ENCODE peak calls at places on chromosomes 5 and 9, in nine cellular contexts. One of them, this sample, is unnamed.

GRCh38 chr9:131282688-131283422 is 6.5 kb upstream of the FAM78A start:
- DNase-seq in EH: peak; percentile 45
- DNase-seq in caudate nucleus: no peak
- DNase-seq in stimulated activated CD4-positive, alpha-beta T cell treated with anti-CD3 and anti-CD28 coated beads, TNF-alpha, amount 100 ng/mL, for 48 hours: no peak
- DNase-seq in stimulated activated CD8-positive, alpha-beta memory T cell treated with anti-CD3 and anti-CD28 coated beads, Interleukin-12 subunit alpha, Interleukin-12 subunit beta, amount 100 ng/mL, for 1 hour: no peak
- DNase-seq in vagina: no peak
- DNase-seq in kidney: no peak
- DNase-seq in AG10803: no peak
- DNase-seq in RPMI7951: no peak
- DNase-seq in this sample: no peak

GRCh38 chr5:50595199-50595598 is 71.2 kb upstream of the PARP8 start:
- DNase-seq in stimulated activated CD4-positive, alpha-beta T cell treated with anti-CD3 and anti-CD28 coated beads, TNF-alpha, amount 100 ng/mL, for 48 hours: no peak
- DNase-seq in EH: peak; percentile 90
- DNase-seq in AG10803: peak; percentile 85
- DNase-seq in kidney: no peak
- DNase-seq in stimulated activated CD8-positive, alpha-beta memory T cell treated with anti-CD3 and anti-CD28 coated beads, Interleukin-12 subunit alpha, Interleukin-12 subunit beta, amount 100 ng/mL, for 1 hour: no peak
- DNase-seq in RPMI7951: peak; percentile 72
- DNase-seq in caudate nucleus: no peak
- DNase-seq in vagina: no peak
- DNase-seq in this sample: no peak

GRCh38 chr5:163105456-163105855 is 331.9 kb upstream of the CCNG1 start:
- DNase-seq in vagina: no peak
- DNase-seq in caudate nucleus: peak; percentile 24
- DNase-seq in stimulated activated CD8-positive, alpha-beta memory T cell treated with anti-CD3 and anti-CD28 coated beads, Interleukin-12 subunit alpha, Interleukin-12 subunit beta, amount 100 ng/mL, for 1 hour: no peak
- DNase-seq in EH: no peak
- DNase-seq in RPMI7951: no peak
- DNase-seq in AG10803: no peak
- DNase-seq in kidney: no peak
- DNase-seq in stimulated activated CD4-positive, alpha-beta T cell treated with anti-CD3 and anti-CD28 coated beads, TNF-alpha, amount 100 ng/mL, for 48 hours: no peak
- DNase-seq in this sample: no peak

GRCh38 chr5:191036-191948 is at the start of gene LRRC14B:
- DNase-seq in EH: no peak
- DNase-seq in caudate nucleus: peak; percentile 66
- DNase-seq in RPMI7951: peak; percentile 37
- DNase-seq in stimulated activated CD8-positive, alpha-beta memory T cell treated with anti-CD3 and anti-CD28 coated beads, Interleukin-12 subunit alpha, Interleukin-12 subunit beta, amount 100 ng/mL, for 1 hour: no peak
- DNase-seq in stimulated activated CD4-positive, alpha-beta T cell treated with anti-CD3 and anti-CD28 coated beads, TNF-alpha, amount 100 ng/mL, for 48 hours: no peak
- DNase-seq in vagina: no peak
- DNase-seq in kidney: peak; percentile 80
- DNase-seq in AG10803: no peak
- DNase-seq in this sample: peak; percentile 78

GRCh38 chr9:109206670-109207069 is 39.6 kb upstream of the FRRS1L start:
- DNase-seq in kidney: no peak
- DNase-seq in caudate nucleus: no peak
- DNase-seq in EH: peak; percentile 15
- DNase-seq in vagina: no peak
- DNase-seq in stimulated activated CD4-positive, alpha-beta T cell treated with anti-CD3 and anti-CD28 coated beads, TNF-alpha, amount 100 ng/mL, for 48 hours: no peak
- DNase-seq in stimulated activated CD8-positive, alpha-beta memory T cell treated with anti-CD3 and anti-CD28 coated beads, Interleukin-12 subunit alpha, Interleukin-12 subunit beta, amount 100 ng/mL, for 1 hour: no peak
- DNase-seq in RPMI7951: no peak
- DNase-seq in AG10803: no peak
- DNase-seq in this sample: no peak

GRCh38 chr5:92455011-92455410 is 1071.9 kb upstream of the ARRDC3 start:
- DNase-seq in kidney: no peak
- DNase-seq in EH: no peak
- DNase-seq in stimulated activated CD4-positive, alpha-beta T cell treated with anti-CD3 and anti-CD28 coated beads, TNF-alpha, amount 100 ng/mL, for 48 hours: no peak
- DNase-seq in caudate nucleus: no peak
- DNase-seq in stimulated activated CD8-positive, alpha-beta memory T cell treated with anti-CD3 and anti-CD28 coated beads, Interleukin-12 subunit alpha, Interleukin-12 subunit beta, amount 100 ng/mL, for 1 hour: no peak
- DNase-seq in RPMI7951: no peak
- DNase-seq in vagina: no peak
- DNase-seq in AG10803: no peak
- DNase-seq in this sample: no peak

GRCh38 chr9:99973455-99973854 is 67.0 kb downstream of the STX17 start:
- DNase-seq in caudate nucleus: no peak
- DNase-seq in stimulated activated CD4-positive, alpha-beta T cell treated with anti-CD3 and anti-CD28 coated beads, TNF-alpha, amount 100 ng/mL, for 48 hours: no peak
- DNase-seq in vagina: no peak
- DNase-seq in EH: peak; percentile 7
- DNase-seq in RPMI7951: no peak
- DNase-seq in AG10803: no peak
- DNase-seq in stimulated activated CD8-positive, alpha-beta memory T cell treated with anti-CD3 and anti-CD28 coated beads, Interleukin-12 subunit alpha, Interleukin-12 subunit beta, amount 100 ng/mL, for 1 hour: no peak
- DNase-seq in kidney: no peak
- DNase-seq in this sample: no peak

GRCh38 chr5:114782869-114783268 is 386.8 kb downstream of the TRIM36 start:
- DNase-seq in stimulated activated CD4-positive, alpha-beta T cell treated with anti-CD3 and anti-CD28 coated beads, TNF-alpha, amount 100 ng/mL, for 48 hours: no peak
- DNase-seq in EH: no peak
- DNase-seq in vagina: no peak
- DNase-seq in caudate nucleus: peak; percentile 61
- DNase-seq in AG10803: no peak
- DNase-seq in stimulated activated CD8-positive, alpha-beta memory T cell treated with anti-CD3 and anti-CD28 coated beads, Interleukin-12 subunit alpha, Interleukin-12 subunit beta, amount 100 ng/mL, for 1 hour: no peak
- DNase-seq in kidney: no peak
- DNase-seq in RPMI7951: no peak
- DNase-seq in this sample: peak; percentile 85

GRCh38 chr5:56737918-56738606 is 77.3 kb upstream of the MAP3K1 start:
- DNase-seq in stimulated activated CD4-positive, alpha-beta T cell treated with anti-CD3 and anti-CD28 coated beads, TNF-alpha, amount 100 ng/mL, for 48 hours: no peak
- DNase-seq in EH: no peak
- DNase-seq in caudate nucleus: no peak
- DNase-seq in RPMI7951: no peak
- DNase-seq in AG10803: no peak
- DNase-seq in vagina: no peak
- DNase-seq in stimulated activated CD8-positive, alpha-beta memory T cell treated with anti-CD3 and anti-CD28 coated beads, Interleukin-12 subunit alpha, Interleukin-12 subunit beta, amount 100 ng/mL, for 1 hour: no peak
- DNase-seq in kidney: no peak
- DNase-seq in this sample: no peak

GRCh38 chr9:137320555-137321384 is 18.7 kb upstream of the NRARP start:
- DNase-seq in kidney: peak; percentile 71
- DNase-seq in stimulated activated CD4-positive, alpha-beta T cell treated with anti-CD3 and anti-CD28 coated beads, TNF-alpha, amount 100 ng/mL, for 48 hours: no peak
- DNase-seq in EH: no peak
- DNase-seq in RPMI7951: no peak
- DNase-seq in caudate nucleus: no peak
- DNase-seq in AG10803: no peak
- DNase-seq in vagina: no peak
- DNase-seq in stimulated activated CD8-positive, alpha-beta memory T cell treated with anti-CD3 and anti-CD28 coated beads, Interleukin-12 subunit alpha, Interleukin-12 subunit beta, amount 100 ng/mL, for 1 hour: no peak
- DNase-seq in this sample: peak; percentile 76

GRCh38 chr5:81827522-81827921 is 76.6 kb upstream of the SSBP2 start:
- DNase-seq in stimulated activated CD8-positive, alpha-beta memory T cell treated with anti-CD3 and anti-CD28 coated beads, Interleukin-12 subunit alpha, Interleukin-12 subunit beta, amount 100 ng/mL, for 1 hour: no peak
- DNase-seq in RPMI7951: no peak
- DNase-seq in vagina: no peak
- DNase-seq in stimulated activated CD4-positive, alpha-beta T cell treated with anti-CD3 and anti-CD28 coated beads, TNF-alpha, amount 100 ng/mL, for 48 hours: no peak
- DNase-seq in caudate nucleus: no peak
- DNase-seq in kidney: no peak
- DNase-seq in AG10803: no peak
- DNase-seq in EH: no peak
- DNase-seq in this sample: no peak

GRCh38 chr9:87392091-87392490 is 105.6 kb upstream of the DAPK1 start:
- DNase-seq in RPMI7951: no peak
- DNase-seq in caudate nucleus: no peak
- DNase-seq in vagina: no peak
- DNase-seq in stimulated activated CD8-positive, alpha-beta memory T cell treated with anti-CD3 and anti-CD28 coated beads, Interleukin-12 subunit alpha, Interleukin-12 subunit beta, amount 100 ng/mL, for 1 hour: no peak
- DNase-seq in AG10803: no peak
- DNase-seq in stimulated activated CD4-positive, alpha-beta T cell treated with anti-CD3 and anti-CD28 coated beads, TNF-alpha, amount 100 ng/mL, for 48 hours: no peak
- DNase-seq in EH: no peak
- DNase-seq in kidney: no peak
- DNase-seq in this sample: no peak

GRCh38 chr9:15927131-15927530 is 374.3 kb downstream of the CCDC171 start:
- DNase-seq in AG10803: peak; percentile 64
- DNase-seq in kidney: no peak
- DNase-seq in stimulated activated CD8-positive, alpha-beta memory T cell treated with anti-CD3 and anti-CD28 coated beads, Interleukin-12 subunit alpha, Interleukin-12 subunit beta, amount 100 ng/mL, for 1 hour: no peak
- DNase-seq in RPMI7951: no peak
- DNase-seq in stimulated activated CD4-positive, alpha-beta T cell treated with anti-CD3 and anti-CD28 coated beads, TNF-alpha, amount 100 ng/mL, for 48 hours: no peak
- DNase-seq in vagina: no peak
- DNase-seq in EH: peak; percentile 29
- DNase-seq in caudate nucleus: no peak
- DNase-seq in this sample: no peak

GRCh38 chr9:70510157-70510770 is 95.8 kb upstream of the KLF9 start:
- DNase-seq in RPMI7951: no peak
- DNase-seq in stimulated activated CD8-positive, alpha-beta memory T cell treated with anti-CD3 and anti-CD28 coated beads, Interleukin-12 subunit alpha, Interleukin-12 subunit beta, amount 100 ng/mL, for 1 hour: no peak
- DNase-seq in stimulated activated CD4-positive, alpha-beta T cell treated with anti-CD3 and anti-CD28 coated beads, TNF-alpha, amount 100 ng/mL, for 48 hours: peak; percentile 44
- DNase-seq in caudate nucleus: peak; percentile 28
- DNase-seq in vagina: no peak
- DNase-seq in kidney: no peak
- DNase-seq in EH: peak; percentile 21
- DNase-seq in AG10803: no peak
- DNase-seq in this sample: no peak

GRCh38 chr9:16787724-16788123 is 82.7 kb downstream of the BNC2 start:
- DNase-seq in EH: peak; percentile 50
- DNase-seq in kidney: no peak
- DNase-seq in caudate nucleus: no peak
- DNase-seq in AG10803: peak; percentile 20
- DNase-seq in stimulated activated CD8-positive, alpha-beta memory T cell treated with anti-CD3 and anti-CD28 coated beads, Interleukin-12 subunit alpha, Interleukin-12 subunit beta, amount 100 ng/mL, for 1 hour: no peak
- DNase-seq in stimulated activated CD4-positive, alpha-beta T cell treated with anti-CD3 and anti-CD28 coated beads, TNF-alpha, amount 100 ng/mL, for 48 hours: no peak
- DNase-seq in vagina: no peak
- DNase-seq in RPMI7951: peak; percentile 16
- DNase-seq in this sample: no peak

GRCh38 chr5:107516452-107517184 is 154.1 kb downstream of the EFNA5 start:
- DNase-seq in stimulated activated CD4-positive, alpha-beta T cell treated with anti-CD3 and anti-CD28 coated beads, TNF-alpha, amount 100 ng/mL, for 48 hours: no peak
- DNase-seq in AG10803: peak; percentile 60
- DNase-seq in stimulated activated CD8-positive, alpha-beta memory T cell treated with anti-CD3 and anti-CD28 coated beads, Interleukin-12 subunit alpha, Interleukin-12 subunit beta, amount 100 ng/mL, for 1 hour: no peak
- DNase-seq in EH: peak; percentile 19
- DNase-seq in caudate nucleus: no peak
- DNase-seq in vagina: no peak
- DNase-seq in kidney: no peak
- DNase-seq in RPMI7951: peak; percentile 77
- DNase-seq in this sample: no peak

GRCh38 chr9:133470988-133471387 is 7.9 kb downstream of the SLC2A6 start:
- DNase-seq in RPMI7951: no peak
- DNase-seq in AG10803: no peak
- DNase-seq in caudate nucleus: no peak
- DNase-seq in stimulated activated CD8-positive, alpha-beta memory T cell treated with anti-CD3 and anti-CD28 coated beads, Interleukin-12 subunit alpha, Interleukin-12 subunit beta, amount 100 ng/mL, for 1 hour: no peak
- DNase-seq in stimulated activated CD4-positive, alpha-beta T cell treated with anti-CD3 and anti-CD28 coated beads, TNF-alpha, amount 100 ng/mL, for 48 hours: no peak
- DNase-seq in EH: no peak
- DNase-seq in kidney: no peak
- DNase-seq in vagina: no peak
- DNase-seq in this sample: no peak

GRCh38 chr9:86664603-86665002 is 282.7 kb downstream of the GAS1 start:
- DNase-seq in RPMI7951: no peak
- DNase-seq in AG10803: no peak
- DNase-seq in kidney: no peak
- DNase-seq in caudate nucleus: no peak
- DNase-seq in stimulated activated CD8-positive, alpha-beta memory T cell treated with anti-CD3 and anti-CD28 coated beads, Interleukin-12 subunit alpha, Interleukin-12 subunit beta, amount 100 ng/mL, for 1 hour: no peak
- DNase-seq in EH: no peak
- DNase-seq in vagina: no peak
- DNase-seq in stimulated activated CD4-positive, alpha-beta T cell treated with anti-CD3 and anti-CD28 coated beads, TNF-alpha, amount 100 ng/mL, for 48 hours: no peak
- DNase-seq in this sample: no peak

GRCh38 chr5:143213231-143213850 is 190.1 kb downstream of the NR3C1 start:
- DNase-seq in vagina: no peak
- DNase-seq in RPMI7951: peak; percentile 45
- DNase-seq in caudate nucleus: no peak
- DNase-seq in stimulated activated CD8-positive, alpha-beta memory T cell treated with anti-CD3 and anti-CD28 coated beads, Interleukin-12 subunit alpha, Interleukin-12 subunit beta, amount 100 ng/mL, for 1 hour: no peak
- DNase-seq in stimulated activated CD4-positive, alpha-beta T cell treated with anti-CD3 and anti-CD28 coated beads, TNF-alpha, amount 100 ng/mL, for 48 hours: no peak
- DNase-seq in kidney: no peak
- DNase-seq in EH: peak; percentile 59
- DNase-seq in AG10803: peak; percentile 86
- DNase-seq in this sample: no peak

GRCh38 chr9:100277166-100277979 is 75.4 kb downstream of the TEX10 start:
- DNase-seq in kidney: no peak
- DNase-seq in EH: peak; percentile 76
- DNase-seq in stimulated activated CD4-positive, alpha-beta T cell treated with anti-CD3 and anti-CD28 coated beads, TNF-alpha, amount 100 ng/mL, for 48 hours: no peak
- DNase-seq in vagina: no peak
- DNase-seq in stimulated activated CD8-positive, alpha-beta memory T cell treated with anti-CD3 and anti-CD28 coated beads, Interleukin-12 subunit alpha, Interleukin-12 subunit beta, amount 100 ng/mL, for 1 hour: no peak
- DNase-seq in AG10803: peak; percentile 67
- DNase-seq in RPMI7951: peak; percentile 76
- DNase-seq in caudate nucleus: no peak
- DNase-seq in this sample: no peak

GRCh38 chr5:17928571-17928970 is 294.3 kb downstream of the TAF11L14 start:
- DNase-seq in EH: no peak
- DNase-seq in kidney: peak; percentile 69
- DNase-seq in stimulated activated CD8-positive, alpha-beta memory T cell treated with anti-CD3 and anti-CD28 coated beads, Interleukin-12 subunit alpha, Interleukin-12 subunit beta, amount 100 ng/mL, for 1 hour: no peak
- DNase-seq in stimulated activated CD4-positive, alpha-beta T cell treated with anti-CD3 and anti-CD28 coated beads, TNF-alpha, amount 100 ng/mL, for 48 hours: no peak
- DNase-seq in vagina: no peak
- DNase-seq in caudate nucleus: no peak
- DNase-seq in AG10803: no peak
- DNase-seq in RPMI7951: no peak
- DNase-seq in this sample: peak; percentile 86

GRCh38 chr5:127561254-127561653 is 43.8 kb downstream of the PRRC1 start:
- DNase-seq in stimulated activated CD8-positive, alpha-beta memory T cell treated with anti-CD3 and anti-CD28 coated beads, Interleukin-12 subunit alpha, Interleukin-12 subunit beta, amount 100 ng/mL, for 1 hour: no peak
- DNase-seq in caudate nucleus: no peak
- DNase-seq in EH: peak; percentile 84
- DNase-seq in AG10803: peak; percentile 82
- DNase-seq in stimulated activated CD4-positive, alpha-beta T cell treated with anti-CD3 and anti-CD28 coated beads, TNF-alpha, amount 100 ng/mL, for 48 hours: no peak
- DNase-seq in vagina: no peak
- DNase-seq in RPMI7951: peak; percentile 1
- DNase-seq in kidney: no peak
- DNase-seq in this sample: no peak

GRCh38 chr9:105405514-105406131 is 42.2 kb upstream of the FSD1L start:
- DNase-seq in vagina: no peak
- DNase-seq in EH: peak; percentile 42
- DNase-seq in kidney: no peak
- DNase-seq in AG10803: peak; percentile 67
- DNase-seq in stimulated activated CD8-positive, alpha-beta memory T cell treated with anti-CD3 and anti-CD28 coated beads, Interleukin-12 subunit alpha, Interleukin-12 subunit beta, amount 100 ng/mL, for 1 hour: peak; percentile 24
- DNase-seq in caudate nucleus: no peak
- DNase-seq in stimulated activated CD4-positive, alpha-beta T cell treated with anti-CD3 and anti-CD28 coated beads, TNF-alpha, amount 100 ng/mL, for 48 hours: peak; percentile 2
- DNase-seq in RPMI7951: peak; percentile 70
- DNase-seq in this sample: no peak

This sample was measured in posterior vena cava.